ENCODE peak calls at places on chromosomes 6 and 20, in eight cellular contexts. B is right cardiac atrium; F is NT2/D1; P is body of pancreas; Q is HCT116; J is AG04450; G is CD8-positive, alpha-beta memory T cell; R is tibial nerve. V is an unnamed sample.
A peak's percentile ranks its signal among the peaks of the same experiment; 100 is the strongest.

GRCh38 chr20:32832664-32833063 is 12.9 kb downstream of the MAPRE1 start:
- DNase-seq in F (no peak), B (no peak), R (no peak), P (no peak), Q (no peak), J (no peak), G (peak; percentile 10), V (no peak)

GRCh38 chr6:27893836-27894807 is 18.1 kb downstream of the OR2B2 start:
- DNase-seq in P (peak; percentile 80), Q (peak; percentile 91), J (peak; percentile 87), G (peak; percentile 77), F (no peak), B (peak; percentile 86), R (peak; percentile 76), V (peak; percentile 73)

GRCh38 chr20:47250360-47250759 is 106.1 kb downstream of the ZMYND8 start:
- DNase-seq in Q (no peak), G (no peak), R (no peak), B (no peak), J (no peak), F (no peak), P (no peak), V (no peak)

GRCh38 chr6:168027521-168027920 is 30.1 kb downstream of the KIF25 start:
- DNase-seq in B (no peak), G (no peak), J (no peak), P (no peak), R (no peak), Q (no peak), F (no peak), V (no peak)

GRCh38 chr6:53014034-53014433 is 18.9 kb upstream of the GSTA4 start:
- DNase-seq in Q (no peak), R (no peak), G (no peak), F (no peak), P (no peak), B (no peak), J (no peak), V (no peak)

GRCh38 chr6:6891949-6892461 is 215.8 kb upstream of the RREB1 start:
- DNase-seq in G (no peak), Q (no peak), P (no peak), F (no peak), R (no peak), J (no peak), B (no peak), V (no peak)

GRCh38 chr6:68046756-68047155 is 588.3 kb upstream of the ADGRB3 start:
- DNase-seq in J (no peak), P (no peak), R (no peak), B (no peak), F (no peak), G (no peak), Q (no peak), V (no peak)

GRCh38 chr20:21796059-21796458 is 90.6 kb downstream of the PAX1 start:
- DNase-seq in G (no peak), B (no peak), R (no peak), F (no peak), P (no peak), J (no peak), Q (no peak), V (no peak)

GRCh38 chr20:11850901-11851300 is 66.8 kb upstream of the BTBD3 start:
- DNase-seq in P (no peak), G (no peak), J (no peak), B (no peak), R (no peak), F (no peak), Q (peak; percentile 10), V (no peak)

GRCh38 chr6:110813813-110814487 is 1.3 kb downstream of the CDK19 start:
- DNase-seq in G (no peak), P (no peak), R (no peak), J (no peak), B (no peak), Q (no peak), F (no peak), V (no peak)

GRCh38 chr6:98215531-98215930 is 618.8 kb upstream of the POU3F2 start:
- DNase-seq in R (no peak), Q (no peak), B (no peak), G (no peak), J (no peak), P (no peak), F (no peak), V (no peak)

GRCh38 chr6:133609404-133610270 is 279.3 kb upstream of the TCF21 start:
- DNase-seq in R (no peak), Q (peak; percentile 85), G (no peak), P (no peak), J (peak; percentile 100), B (no peak), F (no peak), V (no peak)

GRCh38 chr6:50986319-50986718 is 167.6 kb downstream of the TFAP2B start:
- DNase-seq in G (no peak), B (no peak), R (no peak), J (no peak), Q (no peak), F (no peak), P (no peak), V (no peak)

GRCh38 chr20:6769953-6770831 is 2.7 kb downstream of the BMP2 start:
- DNase-seq in F (no peak), B (peak; percentile 52), G (no peak), J (no peak), R (no peak), P (peak; percentile 55), Q (no peak), V (peak; percentile 23)

GRCh38 chr6:37441651-37442050 is 8.6 kb downstream of the CMTR1 start:
- DNase-seq in B (no peak), J (no peak), P (no peak), F (no peak), Q (no peak), R (no peak), G (no peak), V (no peak)

GRCh38 chr6:3596736-3597135 is 139.9 kb upstream of the SLC22A23 start:
- DNase-seq in Q (no peak), F (no peak), G (no peak), R (no peak), J (no peak), P (no peak), B (no peak), V (no peak)

GRCh38 chr20:60209048-60209447 is 250.8 kb downstream of the CDH26 start:
- DNase-seq in F (no peak), P (no peak), R (no peak), Q (no peak), J (no peak), G (no peak), B (no peak), V (no peak)

GRCh38 chr20:49979030-49979832 is 3.5 kb upstream of the SNAI1 start:
- DNase-seq in B (no peak), G (peak; percentile 52), P (peak; percentile 45), R (no peak), Q (peak; percentile 38), J (no peak), F (peak; percentile 57), V (peak; percentile 35)
- H3K4me3 ChIP-seq in B (peak overlapping the region; percentile 18), G (no peak overlapping the region), P (no peak overlapping the region), R (peak overlapping the region; percentile 40), Q (no peak overlapping the region), J (peak overlapping the region; percentile 47), F (peak overlapping the region; percentile 43), V (peak overlapping the region; percentile 21)

GRCh38 chr20:51221791-51222408 is 199.0 kb upstream of the KCNG1 start:
- DNase-seq in G (no peak), R (no peak), F (no peak), P (no peak), J (peak; percentile 11), Q (peak; percentile 40), B (peak; percentile 23), V (no peak)

GRCh38 chr20:51220293-51220706 is 197.4 kb upstream of the KCNG1 start:
- DNase-seq in G (peak; percentile 26), B (peak; percentile 34), P (peak; percentile 23), R (no peak), J (no peak), Q (no peak), F (peak; percentile 23), V (no peak)

GRCh38 chr20:51221103-51221502 is 198.2 kb upstream of the KCNG1 start:
- DNase-seq in J (no peak), P (no peak), R (no peak), Q (no peak), G (no peak), B (no peak), F (no peak), V (no peak)

GRCh38 chr20:51217347-51218045 is 194.6 kb upstream of the KCNG1 start:
- DNase-seq in G (no peak), Q (no peak), P (no peak), J (no peak), F (no peak), R (no peak), B (no peak), V (no peak)

GRCh38 chr20:51219544-51219943 is 196.6 kb upstream of the KCNG1 start:
- DNase-seq in P (no peak), B (no peak), F (no peak), Q (no peak), J (no peak), R (no peak), G (no peak), V (no peak)
- H3K9me3 ChIP-seq in P (no peaks in the 10 kb centered on the region), B (peaks cover 6% of the 10 kb centered on the region), F (peaks cover 42% of the 10 kb centered on the region), Q (peaks cover 7% of the 10 kb centered on the region), J (peaks cover 11% of the 10 kb centered on the region), R (peaks cover 11% of the 10 kb centered on the region), G (no peaks in the 10 kb centered on the region), V (peaks cover 10% of the 10 kb centered on the region)

DNA sequence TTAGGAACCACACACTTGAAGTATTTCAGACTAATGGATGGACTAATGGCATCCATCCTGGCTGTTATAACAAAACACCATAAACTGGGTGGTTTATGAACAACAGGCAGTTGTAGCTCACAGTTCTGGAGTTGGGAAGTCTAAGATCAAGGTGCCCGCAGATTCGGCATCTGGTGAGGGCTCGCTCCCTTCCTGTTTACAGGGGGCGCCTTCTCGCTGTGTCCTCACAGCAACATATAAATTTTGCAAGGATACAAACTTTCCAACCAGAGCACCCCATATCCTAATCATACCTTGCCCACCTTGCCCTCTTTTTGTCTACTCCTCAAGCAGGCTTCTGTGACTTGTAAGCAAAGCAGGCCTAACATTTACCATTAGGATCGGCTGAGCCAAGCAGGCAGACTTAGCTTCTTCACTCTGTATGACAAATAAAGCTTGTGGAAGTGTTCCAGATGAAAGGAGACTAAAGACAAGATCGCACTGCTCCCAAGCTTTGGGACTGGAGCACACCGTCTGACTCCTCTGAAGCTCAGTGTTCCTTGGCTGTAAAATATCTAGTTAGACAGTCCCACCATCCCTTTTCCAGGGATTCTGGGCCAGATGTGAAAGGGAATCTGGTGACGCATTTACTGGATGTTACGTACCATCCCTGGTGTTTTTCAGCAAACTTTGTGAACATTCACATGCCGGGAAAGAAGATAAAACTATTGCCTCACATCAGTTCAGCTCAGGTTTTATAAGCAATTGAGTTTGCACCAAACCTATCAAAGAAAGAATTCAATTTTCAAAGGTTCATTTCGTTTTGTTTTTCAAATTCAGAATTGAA is 34.8 kb downstream of the GFOD1 start:
- DNase-seq in F (no peak), G (no peak), P (no peak), J (no peak), R (no peak), B (no peak), Q (no peak), V (no peak)
- H3K4me3 ChIP-seq in F (no peak overlapping the region), G (no peak overlapping the region), P (no peak overlapping the region), J (no peak overlapping the region), R (no peak overlapping the region), B (no peak overlapping the region), Q (no peak overlapping the region), V (no peak overlapping the region)

GRCh38 chr20:42441196-42441861 is 748.4 kb downstream of the PTPRT start:
- DNase-seq in J (no peak), Q (no peak), B (no peak), R (no peak), G (no peak), F (no peak), P (no peak), V (no peak)
- H3K9me3 ChIP-seq in J (peaks cover 19% of the 10 kb centered on the region), Q (peaks cover 22% of the 10 kb centered on the region), B (no peaks in the 10 kb centered on the region), R (no peaks in the 10 kb centered on the region), G (no peaks in the 10 kb centered on the region), F (no peaks in the 10 kb centered on the region), P (no peaks in the 10 kb centered on the region), V (no peaks in the 10 kb centered on the region)